ENCODE peak calls at places on chromosomes 13 and 19, in seven cellular contexts. F is suprapubic skin, K is A549, C is sigmoid colon, X is K562, D is SK-N-SH, W is stomach. G is an unnamed sample.
A peak's percentile ranks its signal among the peaks of the same experiment; 100 is the strongest.

GRCh38 chr13:47215741-47216140 is 318.9 kb upstream of the HTR2A start:
- DNase-seq in F (no peak), X (no peak), D (no peak), K (peak; percentile 1), W (no peak), C (no peak), G (no peak)

GRCh38 chr13:23087884-23088283 is 92.9 kb upstream of the SGCG start:
- DNase-seq in W (no peak), F (no peak), D (peak; percentile 34), X (peak; percentile 15), C (no peak), K (peak; percentile 17), G (no peak)

GRCh38 chr19:2412449-2412848 is 14.9 kb downstream of the TIMM13 start:
- DNase-seq in C (no peak), D (no peak), F (no peak), X (peak; percentile 9), W (no peak), K (no peak), G (no peak)

GRCh38 chr13:25455146-25455545 is 83.4 kb downstream of the ATP8A2 start:
- DNase-seq in W (no peak), K (no peak), D (no peak), F (no peak), X (no peak), C (no peak), G (no peak)

GRCh38 chr19:6739390-6739883 is at the start of gene TRIP10:
- DNase-seq in K (peak; percentile 78), C (peak; percentile 94), X (peak; percentile 87), D (peak; percentile 94), W (peak; percentile 90), F (peak; percentile 90), G (peak; percentile 86)

GRCh38 chr19:3351702-3352447 is 14.5 kb upstream of the NFIC start:
- DNase-seq in D (no peak), K (no peak), X (no peak), W (no peak), C (no peak), F (no peak), G (no peak)

GRCh38 chr13:76856141-76856571 is 30.0 kb downstream of the KCTD12 start:
- DNase-seq in D (no peak), C (no peak), X (no peak), W (no peak), F (no peak), K (no peak), G (no peak)

GRCh38 chr13:100100115-100100879 is 11.4 kb downstream of the PCCA start:
- DNase-seq in C (no peak), D (no peak), X (no peak), K (peak; percentile 31), F (no peak), W (peak; percentile 53), G (peak; percentile 21)

GRCh38 chr13:113814435-113814821 is 49.4 kb downstream of the GAS6 start:
- DNase-seq in K (no peak), W (no peak), X (no peak), F (no peak), C (no peak), D (no peak), G (no peak)

GRCh38 chr19:670609-671075 is 5.5 kb upstream of the FSTL3 start:
- DNase-seq in K (peak; percentile 55), W (no peak), C (no peak), F (no peak), D (no peak), X (no peak), G (no peak)

GRCh38 chr19:47854459-47854858 is 4.6 kb upstream of the TPRX2 start:
- DNase-seq in X (no peak), K (no peak), D (no peak), W (no peak), F (no peak), C (no peak), G (no peak)

GRCh38 chr19:15419413-15420025 is 731 bp upstream of the AKAP8L start:
- DNase-seq in X (no peak), F (no peak), K (no peak), W (no peak), D (no peak), C (no peak), G (no peak)

GRCh38 chr13:98216135-98216565 is 39.1 kb upstream of the RNF113B start:
- DNase-seq in D (peak; percentile 44), C (no peak), K (peak; percentile 10), W (peak; percentile 67), F (no peak), X (no peak), G (no peak)

GRCh38 chr19:6414033-6414643 is 10.5 kb downstream of the KHSRP start:
- DNase-seq in D (peak; percentile 35), C (no peak), X (no peak), W (no peak), K (no peak), F (no peak), G (no peak)

GRCh38 chr19:20367811-20368294 is 197.7 kb downstream of the ZNF737 start:
- DNase-seq in X (no peak), K (no peak), F (no peak), D (no peak), W (peak; percentile 40), C (no peak), G (no peak)

GRCh38 chr19:1989513-1990229 is 25.8 kb downstream of the BTBD2 start:
- DNase-seq in K (no peak), X (no peak), C (no peak), F (no peak), D (no peak), W (no peak), G (no peak)

GRCh38 chr19:14147797-14148605 is 11.6 kb upstream of the ASF1B start:
- DNase-seq in D (peak; percentile 92), F (no peak), W (peak; percentile 73), K (peak; percentile 45), X (peak; percentile 81), C (peak; percentile 91), G (peak; percentile 51)

GRCh38 chr19:30074741-30075460 is 132.9 kb downstream of the URI1 start:
- DNase-seq in C (peak; percentile 63), F (peak; percentile 29), K (no peak), D (no peak), W (no peak), X (no peak), G (no peak)

GRCh38 chr13:48749699-48750473 is 96.2 kb downstream of the CYSLTR2 start:
- DNase-seq in X (peak; percentile 26), C (peak; percentile 94), F (peak; percentile 92), D (peak; percentile 35), K (peak; percentile 90), W (peak; percentile 62), G (peak; percentile 83)

GRCh38 chr19:34482380-34483250 is 1.1 kb downstream of the WTIP start:
- DNase-seq in D (peak; percentile 70), F (peak; percentile 58), C (no peak), K (peak; percentile 64), W (no peak), X (no peak), G (no peak)

GRCh38 chr13:76331948-76332712 is 554.1 kb downstream of the KCTD12 start:
- DNase-seq in F (no peak), K (no peak), D (no peak), X (no peak), W (no peak), C (no peak), G (no peak)

GRCh38 chr13:36163809-36164308 is 32.7 kb upstream of the DCLK1 start:
- DNase-seq in D (peak; percentile 20), W (peak; percentile 45), K (no peak), F (no peak), X (no peak), C (peak; percentile 79), G (peak; percentile 88)

GRCh38 chr13:106529415-106530208 is 5.8 kb downstream of the EFNB2 start:
- DNase-seq in D (peak; percentile 13), W (no peak), F (no peak), K (no peak), C (no peak), X (no peak), G (no peak)
- H3K4me1 ChIP-seq in D (peaks cover 43% of the 10 kb centered on the region), W (peaks cover 86% of the 10 kb centered on the region), F (peaks cover 51% of the 10 kb centered on the region), K (no peaks in the 10 kb centered on the region), C (peaks cover 55% of the 10 kb centered on the region), X (no peaks in the 10 kb centered on the region), G (peaks cover 7% of the 10 kb centered on the region)

DNA sequence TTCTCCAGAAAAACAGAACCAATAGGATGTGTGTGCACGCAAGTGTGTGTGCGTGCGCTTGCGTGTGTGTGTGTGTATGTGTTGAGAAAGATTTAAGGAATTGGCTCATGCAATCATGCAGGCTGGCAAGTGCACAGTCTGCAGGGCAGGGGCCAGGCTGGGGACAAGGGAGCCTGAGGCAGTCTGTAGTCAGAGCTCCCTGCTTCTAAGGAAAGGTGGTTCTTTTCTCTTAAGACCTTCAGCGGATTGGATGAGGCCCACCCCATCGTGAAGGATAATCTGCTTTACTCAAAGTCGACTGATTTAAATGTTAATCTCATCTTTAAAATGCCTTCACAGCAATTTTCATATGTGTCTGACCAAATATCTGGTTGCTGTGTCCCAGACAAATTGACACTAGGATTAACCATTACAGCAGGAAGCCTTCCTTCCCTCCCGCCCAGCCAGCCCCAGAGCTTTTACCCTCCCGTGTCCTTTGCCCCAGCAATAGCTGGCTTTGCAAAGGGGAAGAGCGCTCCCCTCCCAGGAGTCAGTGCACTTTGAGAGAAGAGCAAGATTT is 15.0 kb upstream of the NAXD start:
- DNase-seq in X (no peak), K (no peak), W (no peak), F (no peak), C (no peak), D (no peak), G (no peak)
- TF ChIP-seq EP300 in X (no peak), K (no peak), W (no peak), F (no peak), C (no peak), D (no peak), G (no peak)

GRCh38 chr19:44636439-44637389 is 7.0 kb upstream of the PVR start:
- DNase-seq in C (no peak), D (no peak), F (no peak), X (no peak), W (no peak), K (no peak), G (no peak)
- H3K27ac ChIP-seq in C (no peak overlapping the region), D (no peak overlapping the region), F (no peak overlapping the region), X (no peak overlapping the region), W (no peak overlapping the region), K (peak overlapping the region; percentile 84), G (no peak overlapping the region)

GRCh38 chr13:44323754-44324153 is 49.9 kb upstream of the SERP2 start:
- DNase-seq in C (no peak), F (no peak), X (no peak), K (no peak), W (no peak), D (no peak), G (no peak)
- H3K4me1 ChIP-seq in C (peaks cover 14% of the 10 kb centered on the region), F (peaks cover 2% of the 10 kb centered on the region), X (peaks cover 2% of the 10 kb centered on the region), K (no peaks in the 10 kb centered on the region), W (no peaks in the 10 kb centered on the region), D (no peaks in the 10 kb centered on the region), G (no peaks in the 10 kb centered on the region)

DNA sequence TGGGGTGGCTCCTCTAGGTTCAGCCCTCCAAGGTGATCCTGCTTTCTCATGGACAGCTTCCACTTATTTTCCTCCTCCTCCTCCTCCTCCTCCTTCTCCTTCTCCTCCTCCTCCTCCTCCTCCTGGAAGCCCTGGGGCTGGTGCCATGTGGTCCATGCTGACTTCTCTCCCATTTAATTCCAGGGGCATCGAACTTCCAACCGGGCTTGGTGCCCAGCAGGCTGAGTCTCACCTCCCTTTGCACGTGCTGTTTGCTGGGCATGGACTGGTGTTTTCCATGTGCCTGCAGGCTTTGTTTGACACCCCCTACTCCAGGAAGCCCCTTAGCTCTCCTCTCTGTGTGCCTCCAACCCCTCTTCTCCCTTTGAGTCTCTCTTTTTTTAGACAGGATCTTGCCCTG is 3.7 kb downstream of the MAST3 start:
- DNase-seq in C (no peak), X (no peak), K (no peak), F (no peak), D (no peak), W (no peak), G (no peak)
- TF ChIP-seq EP300 in C (no peak), X (no peak), K (no peak), F (no peak), D (no peak), W (no peak), G (no peak)

GRCh38 chr13:34567558-34567957 is 374.5 kb upstream of the NBEA start:
- DNase-seq in C (no peak), W (no peak), X (no peak), D (no peak), F (no peak), K (no peak), G (no peak)
- H3K27ac ChIP-seq in C (no peak overlapping the region), W (no peak overlapping the region), X (no peak overlapping the region), D (no peak overlapping the region), F (no peak overlapping the region), K (no peak overlapping the region), G (no peak overlapping the region)